ENCODE peak calls at places on chromosome 13, in nine cellular contexts. H is psoas muscle, A is pancreas, O is tibial nerve, P is right atrium auricular region, G is astrocyte, C is fibroblast of lung, M is ovary, T is heart right ventricle. W is an unnamed sample. For H3K4me1, the result is how much of the 10 kb centered on the place peaks cover.

GRCh38 chr13:103430368-103430767 is 364.2 kb upstream of the SLC10A2 start:
- DNase-seq in G (no peak), O (no peak), C (no peak), P (no peak), H (no peak), M (no peak), T (no peak), A (no peak), W (no peak)

GRCh38 chr13:114134111-114134943 is 1.9 kb upstream of the RASA3 start:
- DNase-seq in C (no peak), H (peak), P (no peak), M (no peak), T (no peak), A (peak), G (no peak), O (no peak), W (no peak)

GRCh38 chr13:85241045-85241444 is 558.2 kb downstream of the SLITRK6 start:
- DNase-seq in H (no peak), P (no peak), G (peak), A (no peak), O (no peak), T (no peak), M (no peak), C (peak), W (peak)

GRCh38 chr13:79776538-79776937 is 295.6 kb downstream of the NDFIP2 start:
- DNase-seq in M (no peak), A (no peak), P (no peak), O (no peak), H (no peak), C (peak), T (no peak), G (peak), W (no peak)

GRCh38 chr13:29924482-29924884 is 74.1 kb upstream of the UBL3 start:
- DNase-seq in T (no peak), H (no peak), C (peak), G (peak), M (no peak), O (no peak), P (no peak), A (peak), W (peak)

GRCh38 chr13:30744686-30745085 is 9.3 kb downstream of the ALOX5AP start:
- DNase-seq in C (no peak), M (no peak), H (no peak), P (no peak), A (no peak), T (no peak), O (no peak), G (no peak), W (no peak)

GRCh38 chr13:112807653-112808376 is 118.0 kb downstream of the ATP11A start:
- DNase-seq in P (peak), C (no peak), G (no peak), A (no peak), H (no peak), O (no peak), T (no peak), M (no peak), W (no peak)

GRCh38 chr13:83190020-83190419 is 692.3 kb downstream of the SLITRK1 start:
- DNase-seq in H (no peak), C (no peak), O (no peak), M (no peak), T (no peak), G (no peak), A (no peak), P (no peak), W (no peak)

GRCh38 chr13:29059837-29060236 is 239.7 kb downstream of the MTUS2 start:
- DNase-seq in C (no peak), A (no peak), T (peak), O (no peak), H (peak), M (no peak), P (no peak), G (no peak), W (no peak)

GRCh38 chr13:37485766-37486165 is 112.8 kb downstream of the POSTN start:
- DNase-seq in P (no peak), T (no peak), G (peak), O (no peak), C (no peak), M (no peak), H (no peak), A (no peak), W (no peak)

GRCh38 chr13:20136781-20137703 is 23.8 kb downstream of the GJA3 start:
- DNase-seq in T (peak), G (no peak), P (no peak), M (no peak), H (no peak), O (no peak), C (peak), A (peak), W (no peak)

GRCh38 chr13:80161219-80161618 is 179.7 kb downstream of the SPRY2 start:
- DNase-seq in C (no peak), H (no peak), T (no peak), O (no peak), A (no peak), P (no peak), G (no peak), M (no peak), W (no peak)

GRCh38 chr13:28718186-28718537 is 608 bp downstream of the SLC46A3 start:
- DNase-seq in A (no peak), O (no peak), P (no peak), M (no peak), H (no peak), G (no peak), T (no peak), C (peak), W (no peak)

GRCh38 chr13:25406377-25406776 is 34.6 kb downstream of the ATP8A2 start:
- DNase-seq in T (no peak), C (no peak), P (no peak), H (no peak), G (no peak), A (no peak), M (no peak), O (no peak), W (peak)

GRCh38 chr13:28503182-28503980 is 8.5 kb upstream of the FLT1 start:
- DNase-seq in P (no peak), G (no peak), O (no peak), T (no peak), C (no peak), M (no peak), H (no peak), A (no peak), W (no peak)

GRCh38 chr13:107977175-107977574 is 238.2 kb downstream of the LIG4 start:
- DNase-seq in P (no peak), M (no peak), A (no peak), G (no peak), T (no peak), C (no peak), H (no peak), O (no peak), W (no peak)

GRCh38 chr13:83831796-83832195 is 50.5 kb downstream of the SLITRK1 start:
- DNase-seq in A (no peak), H (no peak), O (no peak), C (no peak), G (no peak), T (no peak), M (no peak), P (no peak), W (no peak)

GRCh38 chr13:28653111-28653510 is 5.8 kb upstream of the POMP start:
- DNase-seq in M (no peak), H (no peak), O (no peak), T (no peak), P (no peak), A (no peak), C (peak), G (no peak), W (no peak)

GRCh38 chr13:97141564-97142005 is 80.5 kb upstream of the MBNL2 start:
- DNase-seq in A (no peak), M (peak), O (no peak), T (no peak), H (no peak), P (peak), G (peak), C (peak), W (peak)

GRCh38 chr13:72521965-72522661 is 205.3 kb downstream of the MZT1 start:
- DNase-seq in C (no peak), H (no peak), T (no peak), G (no peak), P (no peak), M (no peak), A (peak), O (no peak), W (no peak)

GRCh38 chr13:75666646-75667351 is 30.7 kb downstream of the LMO7 start:
- DNase-seq in A (no peak), H (no peak), O (no peak), C (peak), M (no peak), T (no peak), P (no peak), G (peak), W (peak)

GRCh38 chr13:95106562-95106961 is 194.7 kb downstream of the ABCC4 start:
- DNase-seq in P (no peak), G (no peak), C (peak), A (no peak), M (no peak), H (no peak), T (no peak), O (no peak), W (no peak)

GRCh38 chr13:49652691-49653305 is 24.5 kb downstream of the ARL11 start:
- DNase-seq in T (no peak), A (no peak), G (no peak), C (peak), M (no peak), H (peak), O (no peak), P (no peak), W (no peak)

GRCh38 chr13:33678084-33678483 is 139.9 kb upstream of the RFC3 start:
- DNase-seq in M (no peak), G (no peak), H (no peak), A (no peak), C (no peak), O (no peak), T (no peak), P (no peak), W (no peak)

GRCh38 chr13:111512707-111513106 is 192.3 kb downstream of the TEX29 start:
- DNase-seq in O (no peak), H (no peak), T (no peak), A (no peak), G (no peak), C (no peak), P (peak), M (no peak), W (no peak)

GRCh38 chr13:28488376-28489005 is 6.4 kb downstream of the FLT1 start:
- DNase-seq in M (no peak), G (no peak), A (no peak), C (no peak), P (no peak), O (no peak), H (no peak), T (no peak), W (no peak)

GRCh38 chr13:35219021-35219420 is 257.5 kb downstream of the MAB21L1 start:
- DNase-seq in T (no peak), C (no peak), P (no peak), H (no peak), A (no peak), M (no peak), O (no peak), G (no peak), W (no peak)

GRCh38 chr13:111950697-111951096 is 116.3 kb upstream of the SOX1 start:
- DNase-seq in P (no peak), H (no peak), T (no peak), G (no peak), M (no peak), A (no peak), O (no peak), C (no peak), W (no peak)

GRCh38 chr13:31043891-31044657 is 111.6 kb downstream of the TEX26 start:
- DNase-seq in H (peak), M (peak), A (peak), G (peak), P (peak), T (peak), C (peak), O (peak), W (peak)

GRCh38 chr13:114313061-114313860 is 1.0 kb upstream of the CHAMP1 start:
- DNase-seq in O (no peak), A (no peak), C (no peak), H (no peak), T (no peak), P (no peak), G (no peak), M (peak), W (no peak)

GRCh38 chr13:23751195-23751594 is 138.0 kb downstream of the MIPEP start:
- DNase-seq in T (no peak), H (no peak), G (peak), O (no peak), C (no peak), M (no peak), A (no peak), P (no peak), W (peak)

GRCh38 chr13:33536639-33537425 is 251.3 kb upstream of the STARD13 start:
- DNase-seq in M (no peak), O (no peak), P (no peak), H (no peak), T (no peak), G (peak), C (peak), A (no peak), W (no peak)

GRCh38 chr13:50400930-50401553 is 385.8 kb downstream of the KCNRG start:
- DNase-seq in P (no peak), O (no peak), A (no peak), H (no peak), M (no peak), C (peak), T (no peak), G (peak), W (peak)

GRCh38 chr13:51797664-51798488 is 6.1 kb downstream of the DHRS12 start:
- DNase-seq in A (peak), M (no peak), G (peak), O (no peak), P (no peak), H (no peak), C (peak), T (no peak), W (peak)

GRCh38 chr13:103156346-103156998 is 90.3 kb upstream of the SLC10A2 start:
- DNase-seq in A (no peak), M (no peak), P (no peak), O (no peak), C (no peak), H (no peak), G (no peak), T (no peak), W (no peak)

GRCh38 chr13:113411216-113412023 is 41.9 kb downstream of the ADPRHL1 start:
- DNase-seq in T (peak), C (peak), A (peak), G (peak), H (peak), O (no peak), P (peak), M (no peak), W (no peak)

GRCh38 chr13:50366488-50367174 is 351.4 kb downstream of the KCNRG start:
- DNase-seq in C (no peak), H (no peak), T (no peak), O (no peak), G (no peak), M (no peak), P (no peak), A (no peak), W (no peak)

GRCh38 chr13:91347996-91348905 is 764 bp downstream of the MIR17HG start:
- DNase-seq in T (peak), P (no peak), H (peak), C (no peak), G (peak), O (peak), A (peak), M (peak), W (no peak)

GRCh38 chr13:45340422-45341033 is 455 bp downstream of the TPT1 start:
- DNase-seq in M (peak), T (peak), P (peak), C (peak), G (peak), O (peak), A (peak), H (peak), W (peak)
- H3K4me1 ChIP-seq in M (under half), T (under half), P (half or more), C (under half), G (under half), O (under half), A (under half), H (half or more), W (under half)

GRCh38 chr13:27023385-27023784 is 148.2 kb downstream of the USP12 start:
- DNase-seq in A (no peak), C (no peak), O (no peak), M (no peak), G (no peak), T (no peak), P (no peak), H (no peak), W (no peak)
- TF ChIP-seq CTCF in A (no peak), C (no peak), O (no peak), M (no peak), G (no peak), T (no peak), P (no peak), H (no peak), W (no peak)

GRCh38 chr13:110352735-110353134 is 45.7 kb downstream of the COL4A2 start:
- DNase-seq in P (no peak), C (no peak), M (no peak), H (no peak), O (no peak), A (no peak), T (no peak), G (no peak), W (no peak)

GRCh38 chr13:110353339-110353977 is 46.4 kb downstream of the COL4A2 start:
- DNase-seq in M (no peak), P (no peak), C (no peak), G (no peak), O (no peak), A (no peak), T (no peak), H (no peak), W (no peak)

GRCh38 chr13:110350509-110350908 is 43.4 kb downstream of the COL4A2 start:
- DNase-seq in A (no peak), T (no peak), C (no peak), G (no peak), H (no peak), O (no peak), M (no peak), P (no peak), W (no peak)

GRCh38 chr13:110354209-110354627 is 47.1 kb downstream of the COL4A2 start:
- DNase-seq in H (no peak), G (no peak), A (no peak), O (no peak), P (no peak), T (no peak), M (no peak), C (no peak), W (no peak)

GRCh38 chr13:110351636-110352420 is 44.7 kb downstream of the COL4A2 start:
- DNase-seq in A (no peak), C (no peak), T (no peak), P (no peak), G (no peak), H (no peak), M (no peak), O (no peak), W (no peak)
- H3K4me1 ChIP-seq in A (under half), C (under half), T (under half), P (half or more), G (under half), H (under half), M (under half), O (under half), W (under half)

DNA sequence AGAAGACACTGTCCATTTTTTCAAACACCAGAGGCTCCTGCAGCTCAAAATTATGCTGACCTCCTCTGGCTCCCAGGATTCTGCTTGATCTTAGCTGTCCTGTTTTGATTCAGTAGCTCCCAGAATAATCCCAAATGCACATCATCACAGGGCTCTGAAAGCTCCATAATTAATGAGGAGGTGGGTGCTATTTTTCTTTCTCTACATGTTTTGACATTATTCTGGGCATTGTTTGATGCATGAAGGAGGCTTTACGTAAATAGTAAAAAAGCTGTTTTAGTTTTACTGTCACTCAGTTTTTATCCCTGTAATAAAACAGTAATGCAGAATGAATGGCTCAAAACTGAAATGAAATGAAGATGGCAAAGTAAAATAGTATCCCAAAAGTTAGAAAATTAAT is 495.4 kb downstream of the DCT start:
- DNase-seq in O (no peak), M (no peak), T (no peak), H (no peak), A (no peak), C (no peak), G (no peak), P (no peak), W (no peak)
- TF ChIP-seq CTCF in O (no peak), M (no peak), T (no peak), H (no peak), A (no peak), C (no peak), G (no peak), P (no peak), W (no peak)

GRCh38 chr13:104831823-104832222 is 1703.6 kb downstream of the EFNB2 start:
- DNase-seq in A (no peak), T (no peak), C (no peak), G (no peak), O (no peak), P (no peak), H (no peak), M (no peak), W (no peak)

GRCh38 chr13:104832265-104832664 is 1703.2 kb downstream of the EFNB2 start:
- DNase-seq in O (no peak), P (no peak), H (no peak), M (no peak), G (no peak), C (no peak), T (no peak), A (no peak), W (no peak)

GRCh38 chr13:104837756-104838155 is 1697.7 kb downstream of the EFNB2 start:
- DNase-seq in G (no peak), O (no peak), A (no peak), M (no peak), T (no peak), H (no peak), P (no peak), C (no peak), W (no peak)

GRCh38 chr13:104833221-104833620 is 1702.2 kb downstream of the EFNB2 start:
- DNase-seq in M (no peak), G (no peak), T (no peak), H (no peak), P (no peak), C (no peak), O (no peak), A (no peak), W (no peak)
- H3K4me1 ChIP-seq in M (under half), G (under half), T (under half), H (under half), P (under half), C (under half), O (under half), A (under half), W (under half)

GRCh38 chr13:98405107-98405571 is 171.8 kb downstream of the STK24 start:
- DNase-seq in P (no peak), C (peak), H (no peak), M (no peak), T (no peak), A (no peak), O (no peak), G (peak), W (no peak)
- TF ChIP-seq CTCF in P (no peak), C (no peak), H (no peak), M (no peak), T (peak), A (no peak), O (no peak), G (no peak), W (no peak)

DNA sequence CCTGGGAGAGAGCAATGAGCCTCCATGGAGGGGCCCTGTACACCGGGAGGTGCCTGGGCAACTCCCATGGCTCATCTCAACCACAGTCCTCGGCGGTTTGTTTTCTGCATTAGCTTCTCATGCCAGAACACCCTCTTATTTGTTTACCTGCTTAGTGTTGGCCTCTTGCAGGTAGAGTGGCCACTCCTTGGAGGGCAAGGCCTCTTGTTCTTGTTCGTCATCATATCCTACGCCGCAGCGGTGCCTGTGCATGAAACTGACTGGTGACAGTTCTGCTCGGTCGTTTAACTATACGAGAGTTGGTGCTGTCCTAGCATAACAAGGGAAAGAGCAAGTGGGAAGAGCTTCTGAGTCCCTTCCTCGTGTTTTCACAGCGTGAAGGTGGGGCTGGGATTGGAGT is 40.5 kb upstream of the RNF113B start:
- DNase-seq in T (no peak), C (no peak), M (no peak), P (no peak), O (no peak), H (no peak), A (no peak), G (no peak), W (no peak)
- H3K4me1 ChIP-seq in T (under half), C (half or more), M (under half), P (half or more), O (under half), H (under half), A (under half), G (half or more), W (under half)

GRCh38 chr13:78420814-78421213 is 182.5 kb downstream of the POU4F1 start:
- DNase-seq in H (no peak), A (no peak), O (no peak), C (no peak), G (no peak), P (peak), T (peak), M (no peak), W (no peak)
- TF ChIP-seq CTCF in H (no peak), A (no peak), O (no peak), C (no peak), G (no peak), P (no peak), T (no peak), M (no peak), W (no peak)

GRCh38 chr13:110261166-110262081 is 45.5 kb downstream of the COL4A1 start:
- DNase-seq in H (no peak), M (no peak), O (no peak), A (no peak), T (no peak), G (no peak), C (no peak), P (peak), W (peak)

GRCh38 chr13:110262494-110262893 is 44.5 kb downstream of the COL4A1 start:
- DNase-seq in O (no peak), A (no peak), M (no peak), P (peak), H (no peak), G (no peak), T (no peak), C (no peak), W (no peak)

GRCh38 chr13:110263906-110264305 is 43.1 kb downstream of the COL4A1 start:
- DNase-seq in G (no peak), H (peak), A (no peak), P (peak), M (peak), T (no peak), C (no peak), O (no peak), W (no peak)

GRCh38 chr13:110262082-110262436 is 44.9 kb downstream of the COL4A1 start:
- DNase-seq in A (no peak), T (no peak), O (no peak), G (no peak), C (no peak), P (peak), M (no peak), H (no peak), W (no peak)

GRCh38 chr13:110262944-110263343 is 44.0 kb downstream of the COL4A1 start:
- DNase-seq in T (no peak), M (no peak), G (no peak), O (no peak), A (no peak), C (no peak), H (no peak), P (peak), W (no peak)
- H3K4me1 ChIP-seq in T (under half), M (under half), G (half or more), O (under half), A (under half), C (under half), H (under half), P (half or more), W (half or more)